ENCODE peak calls at places on chromosomes 7 and 10, in seven cellular contexts. F is renal cortical epithelial cell, U is RWPE1, C is NCI-H1436, T is T-helper 9 cell, Q is H7, A is ACHN. W is an unnamed sample.

GRCh38 chr7:117025891-117026290 is 72.6 kb downstream of the ST7 start:
- DNase-seq in F (no peak), A (no peak), T (no peak), U (no peak), C (no peak), Q (no peak), W (no peak)

GRCh38 chr7:152016947-152017346 is 8.5 kb upstream of the GALNT11 start:
- DNase-seq in A (no peak), U (no peak), C (no peak), Q (no peak), T (no peak), F (no peak), W (no peak)

GRCh38 chr10:11505636-11506035 is 105.8 kb downstream of the USP6NL start:
- DNase-seq in F (no peak), T (no peak), U (no peak), A (no peak), C (no peak), Q (no peak), W (no peak)

GRCh38 chr10:116371737-116372136 is 47.5 kb downstream of the CCDC172 start:
- DNase-seq in T (no peak), U (no peak), Q (no peak), A (peak; percentile 47), F (no peak), C (no peak), W (no peak)

GRCh38 chr7:4234498-4234855 is 447.6 kb upstream of the FOXK1 start:
- DNase-seq in C (no peak), T (no peak), Q (no peak), F (no peak), A (no peak), U (no peak), W (no peak)

GRCh38 chr7:127392566-127393369 is at the start of gene ZNF800:
- DNase-seq in C (peak; percentile 73), T (peak; percentile 73), A (peak; percentile 92), U (peak; percentile 81), Q (peak; percentile 91), F (peak; percentile 69), W (peak; percentile 95)

GRCh38 chr10:27030060-27030459 is 70.2 kb downstream of the ANKRD26 start:
- DNase-seq in F (peak; percentile 26), A (peak; percentile 30), C (no peak), T (no peak), U (no peak), Q (no peak), W (no peak)

GRCh38 chr10:130018730-130019185 is 54.7 kb upstream of the EBF3 start:
- DNase-seq in U (no peak), A (no peak), T (no peak), Q (no peak), F (no peak), C (no peak), W (no peak)

GRCh38 chr10:70437721-70438120 is 3.8 kb downstream of the NODAL start:
- DNase-seq in Q (peak; percentile 81), C (no peak), U (no peak), T (no peak), A (no peak), F (no peak), W (no peak)

GRCh38 chr7:155439311-155440017 is 18.5 kb upstream of the EN2 start:
- DNase-seq in F (no peak), T (no peak), A (no peak), C (no peak), U (no peak), Q (peak; percentile 45), W (no peak)

GRCh38 chr10:121910673-121911420 is 17.0 kb downstream of the ATE1 start:
- DNase-seq in U (no peak), F (peak; percentile 78), C (no peak), Q (no peak), T (no peak), A (peak; percentile 64), W (no peak)

GRCh38 chr7:77184990-77185389 is 14.6 kb downstream of the FGL2 start:
- DNase-seq in T (no peak), A (no peak), U (no peak), F (no peak), Q (no peak), C (no peak), W (no peak)

GRCh38 chr7:94510582-94511456 is 1.2 kb downstream of the CASD1 start:
- DNase-seq in U (peak; percentile 26), A (peak; percentile 56), Q (no peak), C (no peak), T (peak; percentile 3), F (peak; percentile 16), W (peak; percentile 47)

GRCh38 chr7:70028620-70029019 is 430.3 kb downstream of the AUTS2 start:
- DNase-seq in U (no peak), A (no peak), T (no peak), C (no peak), F (no peak), Q (no peak), W (no peak)

GRCh38 chr7:82697897-82698296 is 254.3 kb upstream of the CACNA2D1 start:
- DNase-seq in T (no peak), F (peak; percentile 60), C (no peak), U (no peak), A (no peak), Q (no peak), W (peak; percentile 39)

GRCh38 chr7:152865011-152865410 is 105.5 kb downstream of the ACTR3B start:
- DNase-seq in U (no peak), F (no peak), T (no peak), C (no peak), A (no peak), Q (peak; percentile 12), W (no peak)

GRCh38 chr7:109864263-109864662 is 1226.7 kb upstream of the LRRN3 start:
- DNase-seq in C (no peak), Q (no peak), T (no peak), U (no peak), F (peak; percentile 47), A (peak; percentile 8), W (no peak)

GRCh38 chr10:130017631-130018022 is 53.6 kb upstream of the EBF3 start:
- DNase-seq in T (no peak), U (no peak), Q (peak; percentile 39), C (no peak), F (no peak), A (no peak), W (no peak)

GRCh38 chr7:49822862-49823261 is 49.4 kb downstream of the VWC2 start:
- DNase-seq in Q (no peak), U (no peak), F (no peak), C (no peak), T (no peak), A (no peak), W (no peak)

GRCh38 chr10:122257041-122257440 is 14.1 kb upstream of the BTBD16 start:
- DNase-seq in Q (no peak), A (no peak), U (no peak), T (no peak), C (no peak), F (no peak), W (no peak)

GRCh38 chr7:44348300-44348699 is 22.9 kb upstream of the CAMK2B start:
- DNase-seq in T (no peak), U (no peak), C (no peak), F (peak; percentile 16), Q (peak; percentile 76), A (peak; percentile 71), W (no peak)

GRCh38 chr7:93092757-93093370 is 24.9 kb downstream of the SAMD9 start:
- DNase-seq in U (no peak), F (peak; percentile 55), C (no peak), T (no peak), Q (peak; percentile 19), A (peak; percentile 72), W (no peak)

GRCh38 chr7:5214236-5214635 is 24.2 kb downstream of the WIPI2 start:
- DNase-seq in A (no peak), T (no peak), U (no peak), Q (no peak), C (no peak), F (no peak), W (no peak)

GRCh38 chr10:133156674-133157579 is 3.1 kb upstream of the KNDC1 start:
- DNase-seq in C (no peak), U (no peak), F (no peak), Q (peak; percentile 61), T (no peak), A (no peak), W (no peak)

GRCh38 chr10:97532935-97533671 is 34.4 kb downstream of the UBTD1 start:
- DNase-seq in A (peak; percentile 72), C (no peak), Q (peak; percentile 82), T (no peak), F (peak; percentile 57), U (no peak), W (no peak)

GRCh38 chr7:18573410-18574234 is 78.1 kb downstream of the HDAC9 start:
- DNase-seq in F (no peak), C (no peak), Q (no peak), A (no peak), T (no peak), U (no peak), W (no peak)

GRCh38 chr7:106057962-106058901 is 53.9 kb downstream of the SYPL1 start:
- DNase-seq in C (no peak), T (no peak), Q (peak; percentile 24), U (peak; percentile 63), A (no peak), F (peak; percentile 66), W (no peak)

GRCh38 chr7:88191911-88192310 is 27.9 kb downstream of the SRI start:
- DNase-seq in Q (no peak), C (no peak), F (no peak), U (no peak), A (no peak), T (no peak), W (no peak)

GRCh38 chr7:40469481-40469880 is 334.7 kb downstream of the SUGCT start:
- DNase-seq in A (peak; percentile 62), Q (no peak), F (peak; percentile 71), U (no peak), T (no peak), C (no peak), W (peak; percentile 61)

GRCh38 chr10:29879862-29880261 is 179.5 kb downstream of the JCAD start:
- DNase-seq in C (no peak), U (no peak), F (no peak), T (no peak), Q (no peak), A (no peak), W (no peak)

GRCh38 chr7:99393363-99394187 is 14.8 kb downstream of the PDAP1 start:
- DNase-seq in U (no peak), T (no peak), C (no peak), Q (peak; percentile 96), F (no peak), A (no peak), W (no peak)

GRCh38 chr7:102236592-102237287 is 49.9 kb upstream of the SH2B2 start:
- DNase-seq in U (peak; percentile 85), T (peak; percentile 19), A (peak; percentile 78), Q (peak; percentile 95), F (peak; percentile 19), C (peak; percentile 55), W (peak; percentile 66)

GRCh38 chr7:104862719-104863118 is 151.3 kb upstream of the KMT2E start:
- DNase-seq in C (no peak), U (no peak), Q (peak; percentile 50), F (no peak), A (peak; percentile 23), T (no peak), W (peak; percentile 16)

GRCh38 chr7:145324081-145324480 is 488.2 kb upstream of the TPK1 start:
- DNase-seq in A (no peak), T (no peak), Q (no peak), C (no peak), U (no peak), F (no peak), W (no peak)

GRCh38 chr7:77746164-77746823 is 50.0 kb downstream of the RSBN1L start:
- DNase-seq in A (no peak), U (no peak), F (no peak), T (no peak), Q (no peak), C (no peak), W (no peak)